ENCODE peak calls at places on chromosomes 16 and 17, in four cellular contexts. One of them, this sample, is unnamed.

GRCh38 chr17:65557349-65558310 is 3.8 kb downstream of the AXIN2 start:
- DNase-seq in endothelial cell of umbilical vein: no peak
- DNase-seq in stomach: no peak
- DNase-seq in breast epithelium: no peak
- DNase-seq in this sample: no peak

GRCh38 chr17:82931696-82932060 is 91.9 kb upstream of the ZNF750 start:
- DNase-seq in endothelial cell of umbilical vein: no peak
- DNase-seq in stomach: peak; percentile 24
- DNase-seq in breast epithelium: peak; percentile 69
- DNase-seq in this sample: no peak

GRCh38 chr17:57016764-57017116 is 38.8 kb downstream of the SCPEP1 start:
- DNase-seq in endothelial cell of umbilical vein: no peak
- DNase-seq in stomach: no peak
- DNase-seq in breast epithelium: peak; percentile 53
- DNase-seq in this sample: no peak

GRCh38 chr16:66717112-66717675 is 20.7 kb upstream of the CMTM4 start:
- DNase-seq in breast epithelium: no peak
- DNase-seq in stomach: no peak
- DNase-seq in endothelial cell of umbilical vein: peak; percentile 16
- DNase-seq in this sample: no peak

GRCh38 chr17:57213180-57213825 is 43.0 kb upstream of the MSI2 start:
- DNase-seq in breast epithelium: no peak
- DNase-seq in endothelial cell of umbilical vein: no peak
- DNase-seq in stomach: no peak
- DNase-seq in this sample: no peak

GRCh38 chr17:74443516-74444296 is 11.8 kb downstream of the GPRC5C start:
- DNase-seq in endothelial cell of umbilical vein: no peak
- DNase-seq in stomach: no peak
- DNase-seq in breast epithelium: no peak
- DNase-seq in this sample: no peak

GRCh38 chr17:69060835-69061234 is at the start of gene ABCA9:
- DNase-seq in endothelial cell of umbilical vein: peak; percentile 90
- DNase-seq in breast epithelium: no peak
- DNase-seq in stomach: no peak
- DNase-seq in this sample: no peak

GRCh38 chr16:19512297-19512696 is 9.6 kb downstream of the GDE1 start:
- DNase-seq in stomach: no peak
- DNase-seq in endothelial cell of umbilical vein: no peak
- DNase-seq in breast epithelium: no peak
- DNase-seq in this sample: no peak

GRCh38 chr17:75869282-75870141 is 8.9 kb downstream of the TRIM47 start:
- DNase-seq in stomach: no peak
- DNase-seq in endothelial cell of umbilical vein: peak; percentile 86
- DNase-seq in breast epithelium: peak; percentile 61
- DNase-seq in this sample: no peak

GRCh38 chr16:352547-353403 is at the start of gene AXIN1:
- DNase-seq in breast epithelium: peak; percentile 100
- DNase-seq in endothelial cell of umbilical vein: peak; percentile 85
- DNase-seq in stomach: peak; percentile 100
- DNase-seq in this sample: peak; percentile 90

GRCh38 chr17:72136692-72137550 is 16.1 kb downstream of the SOX9 start:
- DNase-seq in endothelial cell of umbilical vein: no peak
- DNase-seq in stomach: no peak
- DNase-seq in breast epithelium: no peak
- DNase-seq in this sample: no peak

GRCh38 chr16:63689068-63689467 is 1432.8 kb downstream of the CDH11 start:
- DNase-seq in breast epithelium: no peak
- DNase-seq in stomach: no peak
- DNase-seq in endothelial cell of umbilical vein: peak; percentile 1
- DNase-seq in this sample: no peak

GRCh38 chr16:89562939-89563338 is 2.5 kb downstream of the RPL13 start:
- DNase-seq in breast epithelium: no peak
- DNase-seq in endothelial cell of umbilical vein: no peak
- DNase-seq in stomach: no peak
- DNase-seq in this sample: peak; percentile 13

GRCh38 chr16:89565256-89565505 is 4.7 kb downstream of the RPL13 start:
- DNase-seq in endothelial cell of umbilical vein: no peak
- DNase-seq in stomach: no peak
- DNase-seq in breast epithelium: no peak
- DNase-seq in this sample: no peak

GRCh38 chr16:89563639-89564392 is 3.3 kb downstream of the RPL13 start:
- DNase-seq in stomach: no peak
- DNase-seq in breast epithelium: no peak
- DNase-seq in endothelial cell of umbilical vein: no peak
- DNase-seq in this sample: peak; percentile 12

GRCh38 chr16:89565506-89566372 is 5.3 kb downstream of the RPL13 start:
- DNase-seq in endothelial cell of umbilical vein: peak; percentile 57
- DNase-seq in stomach: peak; percentile 70
- DNase-seq in breast epithelium: peak; percentile 65
- DNase-seq in this sample: peak; percentile 61

DNA sequence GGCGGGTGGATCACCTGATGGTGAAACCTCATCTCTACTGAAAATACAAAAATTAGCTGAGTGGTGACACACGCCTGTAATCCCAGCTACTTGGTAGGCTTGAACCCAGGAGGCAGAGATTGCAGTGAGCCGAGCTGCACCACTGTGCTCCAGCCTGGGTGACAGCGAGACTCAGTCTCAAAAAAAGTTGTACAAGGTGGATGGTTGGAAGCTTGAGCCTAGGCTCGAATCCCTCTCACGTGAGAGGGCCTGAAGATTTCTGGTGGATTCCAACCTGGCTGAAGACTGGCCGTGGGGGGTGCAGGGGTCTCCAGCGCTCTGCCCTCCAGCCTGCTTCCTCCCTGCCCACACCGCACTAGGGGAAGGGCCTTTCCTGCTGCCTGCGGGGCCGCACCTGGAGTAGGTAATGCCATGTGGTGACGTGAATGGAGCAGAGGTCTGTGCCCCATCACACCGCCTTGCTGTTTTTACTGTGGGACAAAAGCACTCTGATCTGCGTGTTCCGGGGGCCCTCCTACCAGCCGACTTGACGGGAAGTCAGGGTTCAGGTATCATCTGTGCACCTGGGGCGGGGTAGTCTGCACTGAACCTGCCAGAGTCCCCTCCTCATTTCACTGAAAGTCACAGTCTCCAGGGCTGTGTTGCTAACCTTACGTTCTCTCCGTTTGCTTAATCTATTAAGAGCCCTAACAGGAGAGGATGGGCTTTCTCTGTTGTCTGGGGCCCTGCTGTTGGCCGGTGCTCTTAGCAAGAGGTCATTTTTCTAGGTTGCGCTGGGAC is 4.2 kb downstream of the RPL13 start:
- DNase-seq in endothelial cell of umbilical vein: no peak
- DNase-seq in breast epithelium: no peak
- DNase-seq in stomach: no peak
- DNase-seq in this sample: peak; percentile 26
- TF ChIP-seq POLR2AphosphoS5 in endothelial cell of umbilical vein: peak; percentile 60
- TF ChIP-seq POLR2AphosphoS5 in breast epithelium: no peak
- TF ChIP-seq POLR2AphosphoS5 in stomach: no peak
- TF ChIP-seq POLR2AphosphoS5 in this sample: peak; percentile 76

GRCh38 chr16:27221576-27222498 is 18.5 kb downstream of the KDM8 start:
- DNase-seq in breast epithelium: no peak
- DNase-seq in stomach: no peak
- DNase-seq in endothelial cell of umbilical vein: no peak
- DNase-seq in this sample: no peak

GRCh38 chr16:27222499-27223225 is 19.3 kb downstream of the KDM8 start:
- DNase-seq in endothelial cell of umbilical vein: no peak
- DNase-seq in stomach: peak; percentile 38
- DNase-seq in breast epithelium: no peak
- DNase-seq in this sample: no peak

GRCh38 chr16:27220527-27220926 is 17.2 kb downstream of the KDM8 start:
- DNase-seq in endothelial cell of umbilical vein: no peak
- DNase-seq in breast epithelium: no peak
- DNase-seq in stomach: no peak
- DNase-seq in this sample: no peak

GRCh38 chr16:27220120-27220519 is 16.8 kb downstream of the KDM8 start:
- DNase-seq in endothelial cell of umbilical vein: no peak
- DNase-seq in breast epithelium: no peak
- DNase-seq in stomach: no peak
- DNase-seq in this sample: no peak

DNA sequence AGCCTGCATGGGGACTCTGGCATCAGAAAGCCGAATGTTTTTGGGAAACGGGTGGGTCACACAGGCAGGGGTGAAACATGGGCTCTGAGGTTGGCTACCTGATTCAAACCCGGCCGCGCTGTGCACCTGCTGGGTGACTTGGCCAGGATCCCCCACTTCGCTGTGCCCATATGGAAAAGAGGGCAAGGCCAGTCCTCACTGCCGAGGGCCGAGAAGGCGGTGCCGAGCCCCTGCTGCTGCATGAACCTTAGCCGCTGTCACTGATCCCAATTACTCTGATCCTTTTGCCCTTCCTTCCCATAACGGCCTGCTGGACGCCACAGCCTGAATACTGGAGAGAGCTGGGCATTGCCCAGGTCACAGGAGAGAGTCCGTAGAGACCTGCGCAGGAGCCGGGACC is 17.7 kb downstream of the KDM8 start:
- DNase-seq in breast epithelium: no peak
- DNase-seq in endothelial cell of umbilical vein: no peak
- DNase-seq in stomach: no peak
- DNase-seq in this sample: no peak
- TF ChIP-seq CTCF in breast epithelium: no peak
- TF ChIP-seq CTCF in endothelial cell of umbilical vein: no peak
- TF ChIP-seq CTCF in stomach: no peak
- TF ChIP-seq CTCF in this sample: no peak

DNA sequence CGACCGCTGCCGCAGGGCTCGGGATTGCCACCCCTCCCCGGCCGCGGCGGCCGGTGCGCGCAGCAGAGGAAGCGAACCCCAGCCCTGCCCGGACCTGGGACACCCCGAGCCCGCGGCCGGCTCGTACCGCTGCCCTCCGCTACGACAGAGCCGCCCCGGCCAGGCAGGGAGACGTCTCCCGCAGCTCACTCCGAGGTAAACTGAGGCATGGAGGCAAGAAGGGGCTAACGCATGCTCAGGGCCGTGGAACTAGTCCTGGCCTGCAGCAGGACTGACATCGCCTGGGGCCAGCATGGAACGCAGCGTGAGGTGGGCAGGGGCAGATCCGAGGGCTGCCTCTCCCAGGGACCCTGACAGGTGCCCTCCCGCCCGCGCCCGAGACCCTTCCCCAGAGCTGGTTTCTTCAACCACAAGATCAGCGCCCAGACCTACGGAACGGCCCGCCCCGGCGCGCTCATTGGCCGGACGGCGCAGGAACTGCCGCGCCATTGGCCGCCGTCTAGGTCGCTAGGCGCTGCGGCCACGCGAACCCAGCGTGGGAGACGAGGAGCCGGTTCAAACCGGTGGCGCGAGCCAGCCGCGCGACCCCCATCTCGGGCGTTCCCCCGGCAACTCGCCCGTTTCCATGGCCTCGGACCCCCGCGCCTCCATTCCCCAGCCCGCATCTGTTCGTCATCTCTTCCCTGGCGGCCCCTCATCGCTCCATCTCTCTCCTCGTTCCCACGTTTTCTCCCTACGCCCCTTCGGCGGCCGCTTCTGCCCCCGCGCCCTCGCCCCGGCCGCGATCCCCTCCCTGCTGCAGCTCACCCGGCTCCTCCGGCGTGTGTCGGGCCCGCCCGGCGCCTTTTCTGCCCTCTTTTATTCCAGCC is at the start of gene SLC43A2:
- DNase-seq in breast epithelium: peak; percentile 73
- DNase-seq in endothelial cell of umbilical vein: peak; percentile 83
- DNase-seq in stomach: peak; percentile 84
- DNase-seq in this sample: peak; percentile 63
- TF ChIP-seq POLR2AphosphoS5 in breast epithelium: no peak
- TF ChIP-seq POLR2AphosphoS5 in endothelial cell of umbilical vein: no peak
- TF ChIP-seq POLR2AphosphoS5 in stomach: no peak
- TF ChIP-seq POLR2AphosphoS5 in this sample: no peak

GRCh38 chr16:13938480-13938879 is 18.5 kb downstream of the ERCC4 start:
- DNase-seq in endothelial cell of umbilical vein: no peak
- DNase-seq in stomach: no peak
- DNase-seq in breast epithelium: no peak
- DNase-seq in this sample: no peak

GRCh38 chr16:13931845-13932244 is 11.9 kb downstream of the ERCC4 start:
- DNase-seq in breast epithelium: no peak
- DNase-seq in stomach: no peak
- DNase-seq in endothelial cell of umbilical vein: no peak
- DNase-seq in this sample: no peak

GRCh38 chr16:13937411-13937810 is 17.5 kb downstream of the ERCC4 start:
- DNase-seq in stomach: no peak
- DNase-seq in breast epithelium: no peak
- DNase-seq in endothelial cell of umbilical vein: no peak
- DNase-seq in this sample: no peak

GRCh38 chr16:13936596-13937081 is 16.7 kb downstream of the ERCC4 start:
- DNase-seq in breast epithelium: no peak
- DNase-seq in endothelial cell of umbilical vein: no peak
- DNase-seq in stomach: no peak
- DNase-seq in this sample: peak; percentile 32

GRCh38 chr16:13935408-13935807 is 15.5 kb downstream of the ERCC4 start:
- DNase-seq in endothelial cell of umbilical vein: no peak
- DNase-seq in breast epithelium: no peak
- DNase-seq in stomach: no peak
- DNase-seq in this sample: no peak
- TF ChIP-seq CTCF in endothelial cell of umbilical vein: peak; percentile 58
- TF ChIP-seq CTCF in breast epithelium: no peak
- TF ChIP-seq CTCF in stomach: no peak
- TF ChIP-seq CTCF in this sample: peak; percentile 10

GRCh38 chr16:86511317-86512161 is 1.2 kb downstream of the FOXF1 start:
- DNase-seq in stomach: no peak
- DNase-seq in endothelial cell of umbilical vein: no peak
- DNase-seq in breast epithelium: no peak
- DNase-seq in this sample: no peak
- TF ChIP-seq POLR2AphosphoS5 in stomach: no peak
- TF ChIP-seq POLR2AphosphoS5 in endothelial cell of umbilical vein: no peak
- TF ChIP-seq POLR2AphosphoS5 in breast epithelium: no peak
- TF ChIP-seq POLR2AphosphoS5 in this sample: no peak

DNA sequence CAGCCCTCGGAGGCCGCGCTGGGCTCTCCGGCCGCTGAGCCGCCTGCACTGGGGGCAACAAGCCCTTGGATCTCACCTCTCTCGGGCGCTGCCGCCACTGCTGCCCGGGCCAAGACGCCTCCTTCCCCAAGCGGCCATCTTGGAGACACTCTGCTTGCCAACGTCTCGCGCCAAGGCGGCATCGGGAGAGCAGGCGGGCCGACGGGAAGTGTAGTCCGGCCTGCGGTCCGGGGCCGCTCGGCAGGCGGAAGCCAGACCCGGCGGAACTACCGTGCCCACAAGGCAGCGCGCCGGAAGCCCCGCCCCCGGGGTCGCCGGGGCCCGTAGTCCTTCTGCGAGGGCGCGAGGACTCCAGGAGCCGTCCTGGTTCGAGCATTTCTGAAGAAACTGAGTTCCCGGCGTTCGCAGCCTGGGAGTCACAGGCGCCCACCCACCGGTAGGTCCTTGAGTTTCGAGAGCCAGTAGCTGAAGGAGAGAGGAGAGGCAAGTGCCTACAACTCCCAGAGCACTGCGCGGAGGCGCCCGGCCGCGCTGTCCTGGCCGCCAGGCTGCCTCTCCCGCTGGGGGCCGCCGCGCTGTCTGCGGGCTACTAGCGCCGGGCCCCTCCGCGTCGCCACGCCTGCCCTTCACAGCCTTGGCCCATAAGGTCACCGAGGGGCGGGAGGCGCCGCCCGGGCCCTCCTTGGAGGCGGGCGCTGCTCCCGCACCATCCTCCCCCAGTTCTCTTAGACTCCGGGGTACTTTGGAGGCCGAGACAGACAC is at the start of gene TMEM11:
- DNase-seq in stomach: peak; percentile 96
- DNase-seq in endothelial cell of umbilical vein: peak; percentile 97
- DNase-seq in breast epithelium: peak; percentile 94
- DNase-seq in this sample: peak; percentile 96
- TF ChIP-seq CTCF in stomach: no peak
- TF ChIP-seq CTCF in endothelial cell of umbilical vein: no peak
- TF ChIP-seq CTCF in breast epithelium: no peak
- TF ChIP-seq CTCF in this sample: no peak

GRCh38 chr17:27532269-27533067 is 76.2 kb downstream of the KSR1 start:
- DNase-seq in breast epithelium: no peak
- DNase-seq in endothelial cell of umbilical vein: no peak
- DNase-seq in stomach: peak; percentile 45
- DNase-seq in this sample: peak; percentile 99
- TF ChIP-seq POLR2AphosphoS5 in breast epithelium: no peak
- TF ChIP-seq POLR2AphosphoS5 in endothelial cell of umbilical vein: no peak
- TF ChIP-seq POLR2AphosphoS5 in stomach: no peak
- TF ChIP-seq POLR2AphosphoS5 in this sample: peak; percentile 94

This sample was measured in HL-60.